ENCODE peak calls at places on chromosomes 6 and 20, in seven cellular contexts. One of them, this sample, is unnamed.
A peak's percentile ranks its signal among the peaks of the same experiment; 100 is the strongest.

GRCh38 chr6:72861935-72862432 is 240.1 kb downstream of the KCNQ5 start:
- DNase-seq in activated naive CD4-positive, alpha-beta T cell treated with Interleukin-2 at 50 U/mL for 16 hours: no peak
- DNase-seq in fibroblast of the aortic adventitia: peak; percentile 58
- DNase-seq in AG20443: peak; percentile 29
- DNase-seq in right lobe of liver: no peak
- DNase-seq in putamen: no peak
- DNase-seq in astrocyte of the spinal cord: peak; percentile 69
- DNase-seq in this sample: peak; percentile 86

GRCh38 chr6:163151212-163151611 is 263.3 kb upstream of the QKI start:
- DNase-seq in putamen: no peak
- DNase-seq in right lobe of liver: no peak
- DNase-seq in astrocyte of the spinal cord: peak; percentile 10
- DNase-seq in activated naive CD4-positive, alpha-beta T cell treated with Interleukin-2 at 50 U/mL for 16 hours: no peak
- DNase-seq in fibroblast of the aortic adventitia: no peak
- DNase-seq in AG20443: no peak
- DNase-seq in this sample: no peak

GRCh38 chr6:11653028-11653583 is 115.6 kb downstream of the TMEM170B start:
- DNase-seq in putamen: no peak
- DNase-seq in astrocyte of the spinal cord: peak; percentile 93
- DNase-seq in activated naive CD4-positive, alpha-beta T cell treated with Interleukin-2 at 50 U/mL for 16 hours: peak; percentile 14
- DNase-seq in AG20443: peak; percentile 83
- DNase-seq in right lobe of liver: peak; percentile 49
- DNase-seq in fibroblast of the aortic adventitia: peak; percentile 80
- DNase-seq in this sample: peak; percentile 87

GRCh38 chr6:104580452-104580851 is 279.3 kb downstream of the HACE1 start:
- DNase-seq in right lobe of liver: no peak
- DNase-seq in AG20443: no peak
- DNase-seq in activated naive CD4-positive, alpha-beta T cell treated with Interleukin-2 at 50 U/mL for 16 hours: no peak
- DNase-seq in putamen: no peak
- DNase-seq in fibroblast of the aortic adventitia: peak; percentile 2
- DNase-seq in astrocyte of the spinal cord: peak; percentile 2
- DNase-seq in this sample: peak; percentile 14

GRCh38 chr20:46348972-46349741 is 40.9 kb upstream of the CDH22 start:
- DNase-seq in activated naive CD4-positive, alpha-beta T cell treated with Interleukin-2 at 50 U/mL for 16 hours: peak; percentile 48
- DNase-seq in fibroblast of the aortic adventitia: peak; percentile 49
- DNase-seq in AG20443: peak; percentile 83
- DNase-seq in putamen: peak; percentile 56
- DNase-seq in astrocyte of the spinal cord: peak; percentile 38
- DNase-seq in right lobe of liver: peak; percentile 56
- DNase-seq in this sample: peak; percentile 24

GRCh38 chr6:5190467-5190866 is 70.3 kb downstream of the LYRM4 start:
- DNase-seq in AG20443: peak; percentile 83
- DNase-seq in fibroblast of the aortic adventitia: peak; percentile 99
- DNase-seq in right lobe of liver: no peak
- DNase-seq in activated naive CD4-positive, alpha-beta T cell treated with Interleukin-2 at 50 U/mL for 16 hours: no peak
- DNase-seq in astrocyte of the spinal cord: peak; percentile 83
- DNase-seq in putamen: no peak
- DNase-seq in this sample: peak; percentile 4

GRCh38 chr6:140041056-140041455 is 666.6 kb upstream of the CITED2 start:
- DNase-seq in activated naive CD4-positive, alpha-beta T cell treated with Interleukin-2 at 50 U/mL for 16 hours: no peak
- DNase-seq in astrocyte of the spinal cord: no peak
- DNase-seq in right lobe of liver: no peak
- DNase-seq in fibroblast of the aortic adventitia: peak; percentile 65
- DNase-seq in putamen: no peak
- DNase-seq in AG20443: no peak
- DNase-seq in this sample: no peak

GRCh38 chr6:80543598-80544181 is 437.2 kb downstream of the BCKDHB start:
- DNase-seq in AG20443: peak; percentile 44
- DNase-seq in right lobe of liver: no peak
- DNase-seq in activated naive CD4-positive, alpha-beta T cell treated with Interleukin-2 at 50 U/mL for 16 hours: no peak
- DNase-seq in fibroblast of the aortic adventitia: peak; percentile 56
- DNase-seq in putamen: no peak
- DNase-seq in astrocyte of the spinal cord: peak; percentile 73
- DNase-seq in this sample: peak; percentile 5

GRCh38 chr6:30481213-30481964 is 7.9 kb upstream of the HLA-E start:
- DNase-seq in right lobe of liver: no peak
- DNase-seq in putamen: no peak
- DNase-seq in AG20443: no peak
- DNase-seq in activated naive CD4-positive, alpha-beta T cell treated with Interleukin-2 at 50 U/mL for 16 hours: no peak
- DNase-seq in fibroblast of the aortic adventitia: no peak
- DNase-seq in astrocyte of the spinal cord: no peak
- DNase-seq in this sample: no peak

GRCh38 chr20:7505152-7505834 is 435.0 kb downstream of the HAO1 start:
- DNase-seq in AG20443: no peak
- DNase-seq in activated naive CD4-positive, alpha-beta T cell treated with Interleukin-2 at 50 U/mL for 16 hours: no peak
- DNase-seq in putamen: no peak
- DNase-seq in fibroblast of the aortic adventitia: no peak
- DNase-seq in astrocyte of the spinal cord: no peak
- DNase-seq in right lobe of liver: no peak
- DNase-seq in this sample: no peak

GRCh38 chr6:111604259-111605099 is 1.2 kb downstream of the TRAF3IP2 start:
- DNase-seq in AG20443: peak; percentile 61
- DNase-seq in putamen: peak; percentile 78
- DNase-seq in fibroblast of the aortic adventitia: peak; percentile 96
- DNase-seq in astrocyte of the spinal cord: peak; percentile 84
- DNase-seq in right lobe of liver: no peak
- DNase-seq in activated naive CD4-positive, alpha-beta T cell treated with Interleukin-2 at 50 U/mL for 16 hours: no peak
- DNase-seq in this sample: peak; percentile 46

GRCh38 chr6:119628691-119629621 is 279.4 kb upstream of the MAN1A1 start:
- DNase-seq in right lobe of liver: no peak
- DNase-seq in astrocyte of the spinal cord: no peak
- DNase-seq in putamen: no peak
- DNase-seq in activated naive CD4-positive, alpha-beta T cell treated with Interleukin-2 at 50 U/mL for 16 hours: no peak
- DNase-seq in fibroblast of the aortic adventitia: peak; percentile 4
- DNase-seq in AG20443: no peak
- DNase-seq in this sample: no peak

GRCh38 chr20:46004813-46005505 is 3.7 kb upstream of the MMP9 start:
- DNase-seq in putamen: no peak
- DNase-seq in fibroblast of the aortic adventitia: no peak
- DNase-seq in right lobe of liver: no peak
- DNase-seq in AG20443: no peak
- DNase-seq in astrocyte of the spinal cord: no peak
- DNase-seq in activated naive CD4-positive, alpha-beta T cell treated with Interleukin-2 at 50 U/mL for 16 hours: no peak
- DNase-seq in this sample: no peak

GRCh38 chr20:32634041-32634805 is 39.5 kb downstream of the C20orf203 start:
- DNase-seq in activated naive CD4-positive, alpha-beta T cell treated with Interleukin-2 at 50 U/mL for 16 hours: no peak
- DNase-seq in astrocyte of the spinal cord: no peak
- DNase-seq in fibroblast of the aortic adventitia: peak; percentile 37
- DNase-seq in putamen: no peak
- DNase-seq in right lobe of liver: no peak
- DNase-seq in AG20443: no peak
- DNase-seq in this sample: no peak

GRCh38 chr6:20393297-20393696 is 8.4 kb upstream of the E2F3 start:
- DNase-seq in activated naive CD4-positive, alpha-beta T cell treated with Interleukin-2 at 50 U/mL for 16 hours: no peak
- DNase-seq in putamen: no peak
- DNase-seq in fibroblast of the aortic adventitia: no peak
- DNase-seq in astrocyte of the spinal cord: no peak
- DNase-seq in right lobe of liver: no peak
- DNase-seq in AG20443: no peak
- DNase-seq in this sample: no peak

GRCh38 chr6:147782302-147782701 is 273.8 kb downstream of the SAMD5 start:
- DNase-seq in activated naive CD4-positive, alpha-beta T cell treated with Interleukin-2 at 50 U/mL for 16 hours: no peak
- DNase-seq in astrocyte of the spinal cord: peak; percentile 54
- DNase-seq in right lobe of liver: no peak
- DNase-seq in fibroblast of the aortic adventitia: no peak
- DNase-seq in putamen: no peak
- DNase-seq in AG20443: no peak
- DNase-seq in this sample: peak; percentile 76

GRCh38 chr6:29702519-29703103 is 20.6 kb upstream of the HLA-F start:
- DNase-seq in putamen: no peak
- DNase-seq in right lobe of liver: peak; percentile 48
- DNase-seq in activated naive CD4-positive, alpha-beta T cell treated with Interleukin-2 at 50 U/mL for 16 hours: peak; percentile 82
- DNase-seq in astrocyte of the spinal cord: peak; percentile 5
- DNase-seq in AG20443: peak; percentile 40
- DNase-seq in fibroblast of the aortic adventitia: peak; percentile 15
- DNase-seq in this sample: no peak

GRCh38 chr6:111118816-111119215 is 31.5 kb downstream of the SLC16A10 start:
- DNase-seq in activated naive CD4-positive, alpha-beta T cell treated with Interleukin-2 at 50 U/mL for 16 hours: no peak
- DNase-seq in putamen: no peak
- DNase-seq in astrocyte of the spinal cord: no peak
- DNase-seq in right lobe of liver: no peak
- DNase-seq in AG20443: no peak
- DNase-seq in fibroblast of the aortic adventitia: no peak
- DNase-seq in this sample: no peak

GRCh38 chr20:6140947-6141346 is 18.1 kb upstream of the FERMT1 start:
- DNase-seq in activated naive CD4-positive, alpha-beta T cell treated with Interleukin-2 at 50 U/mL for 16 hours: no peak
- DNase-seq in putamen: no peak
- DNase-seq in astrocyte of the spinal cord: no peak
- DNase-seq in right lobe of liver: no peak
- DNase-seq in fibroblast of the aortic adventitia: no peak
- DNase-seq in AG20443: no peak
- DNase-seq in this sample: no peak

GRCh38 chr20:47150403-47151152 is 205.9 kb downstream of the ZMYND8 start:
- DNase-seq in right lobe of liver: peak; percentile 35
- DNase-seq in putamen: no peak
- DNase-seq in fibroblast of the aortic adventitia: peak; percentile 81
- DNase-seq in AG20443: peak; percentile 85
- DNase-seq in astrocyte of the spinal cord: peak; percentile 76
- DNase-seq in activated naive CD4-positive, alpha-beta T cell treated with Interleukin-2 at 50 U/mL for 16 hours: no peak
- DNase-seq in this sample: peak; percentile 68

GRCh38 chr6:37783025-37783825 is 36.3 kb upstream of the ZFAND3 start:
- DNase-seq in right lobe of liver: no peak
- DNase-seq in AG20443: peak; percentile 65
- DNase-seq in fibroblast of the aortic adventitia: peak; percentile 30
- DNase-seq in putamen: peak; percentile 34
- DNase-seq in astrocyte of the spinal cord: peak; percentile 20
- DNase-seq in activated naive CD4-positive, alpha-beta T cell treated with Interleukin-2 at 50 U/mL for 16 hours: no peak
- DNase-seq in this sample: no peak

This sample was measured in MG63.